ENCODE peak calls at places on chromosomes 6 and 20, in six cellular contexts. E, R, D, S, P and W are unnamed samples.

GRCh38 chr6:170062209-170062903 is 228.5 kb downstream of the DLL1 start:
- DNase-seq in E (no peak), R (peak; percentile 29), D (peak; percentile 51), S (peak; percentile 4), P (peak; percentile 36), W (no peak)

GRCh38 chr20:24468401-24469115 is 871 bp upstream of the SYNDIG1 start:
- DNase-seq in E (no peak), R (no peak), D (no peak), S (no peak), P (no peak), W (no peak)

GRCh38 chr6:33994198-33995045 is 151.5 kb downstream of the GRM4 start:
- DNase-seq in E (no peak), R (no peak), D (no peak), S (no peak), P (no peak), W (no peak)

GRCh38 chr20:19935842-19936241 is 81.3 kb upstream of the NAA20 start:
- DNase-seq in E (no peak), R (peak; percentile 65), D (no peak), S (no peak), P (no peak), W (no peak)

GRCh38 chr6:5438882-5439584 is 177.7 kb downstream of the FARS2 start:
- DNase-seq in E (no peak), R (no peak), D (no peak), S (no peak), P (no peak), W (no peak)

GRCh38 chr6:47308674-47309325 is 905 bp downstream of the TNFRSF21 start:
- DNase-seq in E (no peak), R (peak; percentile 50), D (peak; percentile 67), S (peak; percentile 14), P (peak; percentile 70), W (peak; percentile 6)

GRCh38 chr20:1773816-1774215 is 116.2 kb upstream of the SIRPG start:
- DNase-seq in E (no peak), R (no peak), D (no peak), S (no peak), P (no peak), W (no peak)

GRCh38 chr20:51995551-51995951 is 193.2 kb upstream of the SALL4 start:
- DNase-seq in E (no peak), R (no peak), D (no peak), S (no peak), P (no peak), W (no peak)

GRCh38 chr6:105179244-105180065 is at the start of gene POPDC3:
- DNase-seq in E (no peak), R (no peak), D (peak; percentile 69), S (no peak), P (peak; percentile 47), W (peak; percentile 3)

GRCh38 chr20:9053108-9053507 is 15.8 kb upstream of the PLCB4 start:
- DNase-seq in E (no peak), R (no peak), D (no peak), S (no peak), P (no peak), W (no peak)

GRCh38 chr20:64219730-64220129 is 35.8 kb upstream of the PCMTD2 start:
- DNase-seq in E (no peak), R (no peak), D (no peak), S (no peak), P (no peak), W (no peak)

GRCh38 chr6:25280617-25280990 is 1.4 kb downstream of the CARMIL1 start:
- DNase-seq in E (no peak), R (no peak), D (no peak), S (no peak), P (no peak), W (peak; percentile 21)

GRCh38 chr20:35281506-35282101 is 3.0 kb downstream of the EIF6 start:
- DNase-seq in E (no peak), R (no peak), D (no peak), S (no peak), P (no peak), W (no peak)
- H3K4me1 ChIP-seq in E (peaks cover 17% of the 10 kb centered on the region), R (peaks cover 32% of the 10 kb centered on the region), D (peaks cover 16% of the 10 kb centered on the region), S (peaks cover 14% of the 10 kb centered on the region), P (peaks cover 32% of the 10 kb centered on the region), W (peaks cover 24% of the 10 kb centered on the region)

DNA sequence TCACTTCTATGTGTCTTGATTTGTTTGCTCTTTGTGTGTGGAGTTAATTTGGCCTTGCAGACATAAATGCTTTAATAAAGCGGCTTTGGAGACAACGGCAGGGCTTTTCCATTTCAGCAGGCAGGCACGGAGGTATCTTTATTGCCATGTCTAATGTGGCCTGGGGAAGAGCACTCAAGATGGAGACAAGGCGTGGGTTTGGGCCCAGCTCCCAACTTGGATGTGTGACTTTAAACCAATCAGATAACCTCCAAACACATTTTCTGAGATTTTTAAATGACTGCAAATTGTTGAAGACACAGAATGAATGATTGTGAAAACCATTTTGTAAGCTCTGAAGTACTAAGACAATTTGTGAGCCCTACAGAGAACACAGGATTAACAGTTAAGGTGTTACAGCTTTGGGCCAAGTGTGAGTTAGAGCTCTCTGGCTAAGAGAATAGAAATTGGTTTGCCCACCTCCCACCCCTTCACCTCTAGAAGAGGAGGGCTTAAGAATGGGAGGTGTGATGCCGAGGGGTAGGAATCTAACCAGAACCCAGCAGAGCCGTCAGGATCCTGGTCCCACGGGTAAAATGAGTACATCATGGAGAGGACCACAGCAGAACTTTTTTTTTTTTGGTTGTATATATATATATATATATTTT is 9.0 kb downstream of the DYNLT1 start:
- DNase-seq in E (no peak), R (no peak), D (peak; percentile 8), S (no peak), P (no peak), W (no peak)
- H3K36me3 ChIP-seq in E (peaks cover 31% of the 10 kb centered on the region), R (peaks cover 62% of the 10 kb centered on the region), D (peaks cover 57% of the 10 kb centered on the region), S (no peaks in the 10 kb centered on the region), P (peaks cover 50% of the 10 kb centered on the region), W (peaks cover 59% of the 10 kb centered on the region)

GRCh38 chr6:7473805-7474329 is 67.6 kb upstream of the DSP start:
- DNase-seq in E (no peak), R (no peak), D (no peak), S (no peak), P (no peak), W (no peak)

GRCh38 chr6:7475081-7475480 is 66.4 kb upstream of the DSP start:
- DNase-seq in E (no peak), R (no peak), D (no peak), S (no peak), P (no peak), W (no peak)

GRCh38 chr6:7484666-7485065 is 56.8 kb upstream of the DSP start:
- DNase-seq in E (no peak), R (no peak), D (no peak), S (no peak), P (no peak), W (no peak)

DNA sequence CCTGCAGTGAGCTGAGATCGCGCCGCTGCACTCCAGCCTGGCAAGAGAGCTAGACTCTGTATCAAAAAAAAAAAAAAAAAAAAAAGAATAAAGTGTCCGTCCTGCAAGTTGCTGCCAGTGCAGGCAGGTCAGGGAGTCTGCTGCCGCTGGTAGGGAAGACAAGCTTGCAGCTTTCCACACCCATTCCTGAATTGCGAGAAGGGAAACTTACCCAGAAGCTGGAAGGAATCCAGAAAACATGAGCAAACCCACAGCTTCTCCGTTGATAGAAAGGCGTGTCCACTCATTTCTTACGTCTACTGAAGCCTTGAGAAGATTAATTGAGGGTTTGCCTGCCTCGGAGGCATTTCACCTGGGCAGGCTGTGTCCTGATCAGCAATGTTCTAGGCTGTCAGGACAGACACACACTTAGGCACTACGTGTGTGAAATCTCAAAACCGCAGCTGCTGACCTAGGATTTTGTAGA is 61.6 kb upstream of the DSP start:
- DNase-seq in E (no peak), R (no peak), D (no peak), S (no peak), P (peak; percentile 64), W (no peak)
- H3K27ac ChIP-seq in E (no peak overlapping the region), R (no peak overlapping the region), D (no peak overlapping the region), S (no peak overlapping the region), P (peak overlapping the region; percentile 71), W (no peak overlapping the region)

DNA sequence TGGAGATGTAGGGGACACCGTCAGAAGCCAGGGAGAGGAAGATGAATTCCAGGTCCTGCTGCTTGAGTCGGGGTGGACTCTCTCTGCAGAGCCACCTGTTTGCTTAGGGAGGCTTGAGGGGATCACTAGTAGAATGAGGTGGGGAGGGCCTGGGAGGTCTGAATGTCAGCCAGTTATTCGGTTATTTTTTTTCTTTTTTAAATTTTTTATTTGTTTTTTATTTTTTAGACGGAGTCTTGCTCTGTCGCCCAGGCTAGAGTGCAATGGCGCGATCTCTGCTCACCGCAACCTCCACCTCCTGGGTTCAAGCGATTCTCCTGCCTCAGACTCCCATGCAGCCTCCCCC is 8.4 kb downstream of the TEAD3 start:
- DNase-seq in E (no peak), R (no peak), D (no peak), S (no peak), P (no peak), W (no peak)
- H3K4me1 ChIP-seq in E (no peaks in the 10 kb centered on the region), R (peaks cover 83% of the 10 kb centered on the region), D (peaks cover 56% of the 10 kb centered on the region), S (peaks cover 49% of the 10 kb centered on the region), P (peaks cover 69% of the 10 kb centered on the region), W (no peaks in the 10 kb centered on the region)

DNA sequence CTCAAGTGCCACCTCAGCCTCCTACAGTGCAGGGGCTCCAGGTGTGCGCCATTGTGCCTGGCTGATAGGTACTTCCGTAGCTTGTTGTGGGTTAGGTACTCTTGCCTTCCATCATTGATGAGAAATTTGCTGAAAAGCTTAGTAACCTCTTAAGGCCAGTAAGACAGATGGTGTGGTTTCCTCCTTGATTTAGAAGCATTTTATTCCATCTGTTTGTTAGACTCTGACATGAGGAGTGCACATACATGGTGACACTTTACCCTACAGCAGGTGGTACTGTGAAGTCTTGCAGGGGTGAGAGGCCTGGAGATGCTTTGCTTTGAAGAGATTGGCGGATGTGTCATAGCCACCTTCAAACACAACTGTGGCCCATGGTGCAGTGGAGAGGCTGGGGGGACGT is 14.8 kb upstream of the MTG2 start:
- DNase-seq in E (no peak), R (no peak), D (no peak), S (no peak), P (no peak), W (no peak)
- H3K36me3 ChIP-seq in E (peaks cover 4% of the 10 kb centered on the region), R (peaks cover 67% of the 10 kb centered on the region), D (peaks cover 43% of the 10 kb centered on the region), S (no peaks in the 10 kb centered on the region), P (peaks cover 60% of the 10 kb centered on the region), W (peaks cover 9% of the 10 kb centered on the region)